ENCODE peak calls at places on chromosome 9, in six cellular contexts. One of them, this sample, is unnamed.

GRCh38 chr9:137456864-137457405 is 2.2 kb downstream of the NSMF start:
- DNase-seq in iris pigment epithelial cell: no peak
- DNase-seq in naive thymus-derived CD4-positive, alpha-beta T cell: no peak
- DNase-seq in hippocampal formation: no peak
- DNase-seq in amygdala: no peak
- DNase-seq in bronchial epithelial cell: no peak
- DNase-seq in this sample: peak; percentile 29

GRCh38 chr9:98009437-98009836 is 26.3 kb downstream of the ANP32B start:
- DNase-seq in iris pigment epithelial cell: no peak
- DNase-seq in naive thymus-derived CD4-positive, alpha-beta T cell: no peak
- DNase-seq in hippocampal formation: no peak
- DNase-seq in amygdala: no peak
- DNase-seq in bronchial epithelial cell: no peak
- DNase-seq in this sample: no peak

GRCh38 chr9:1005043-1005667 is 28.7 kb downstream of the DMRT3 start:
- DNase-seq in iris pigment epithelial cell: peak; percentile 62
- DNase-seq in naive thymus-derived CD4-positive, alpha-beta T cell: no peak
- DNase-seq in hippocampal formation: peak; percentile 13
- DNase-seq in amygdala: no peak
- DNase-seq in bronchial epithelial cell: peak; percentile 69
- DNase-seq in this sample: no peak

GRCh38 chr9:69554945-69555344 is 117.2 kb downstream of the APBA1 start:
- DNase-seq in iris pigment epithelial cell: peak; percentile 89
- DNase-seq in naive thymus-derived CD4-positive, alpha-beta T cell: no peak
- DNase-seq in hippocampal formation: no peak
- DNase-seq in amygdala: no peak
- DNase-seq in bronchial epithelial cell: peak; percentile 52
- DNase-seq in this sample: no peak

GRCh38 chr9:114953917-114954316 is 23.5 kb upstream of the TNFSF8 start:
- DNase-seq in iris pigment epithelial cell: peak; percentile 60
- DNase-seq in naive thymus-derived CD4-positive, alpha-beta T cell: no peak
- DNase-seq in hippocampal formation: no peak
- DNase-seq in amygdala: no peak
- DNase-seq in bronchial epithelial cell: peak; percentile 86
- DNase-seq in this sample: no peak

GRCh38 chr9:81874926-81875325 is 53.3 kb upstream of the SPATA31D4 start:
- DNase-seq in iris pigment epithelial cell: peak; percentile 90
- DNase-seq in naive thymus-derived CD4-positive, alpha-beta T cell: no peak
- DNase-seq in hippocampal formation: no peak
- DNase-seq in amygdala: no peak
- DNase-seq in bronchial epithelial cell: peak; percentile 93
- DNase-seq in this sample: no peak

GRCh38 chr9:42388846-42389245 is 205.4 kb downstream of the SPATA31A6 start:
- DNase-seq in iris pigment epithelial cell: no peak
- DNase-seq in naive thymus-derived CD4-positive, alpha-beta T cell: no peak
- DNase-seq in hippocampal formation: no peak
- DNase-seq in amygdala: no peak
- DNase-seq in bronchial epithelial cell: no peak
- DNase-seq in this sample: no peak

GRCh38 chr9:116189683-116190082 is 36.1 kb downstream of the PAPPA start:
- DNase-seq in iris pigment epithelial cell: no peak
- DNase-seq in naive thymus-derived CD4-positive, alpha-beta T cell: no peak
- DNase-seq in hippocampal formation: no peak
- DNase-seq in amygdala: no peak
- DNase-seq in bronchial epithelial cell: peak; percentile 81
- DNase-seq in this sample: no peak

GRCh38 chr9:127384901-127385300 is 12.1 kb upstream of the SLC2A8 start:
- DNase-seq in iris pigment epithelial cell: no peak
- DNase-seq in naive thymus-derived CD4-positive, alpha-beta T cell: peak; percentile 11
- DNase-seq in hippocampal formation: no peak
- DNase-seq in amygdala: no peak
- DNase-seq in bronchial epithelial cell: no peak
- DNase-seq in this sample: no peak

GRCh38 chr9:130756460-130757152 is 63.0 kb downstream of the EXOSC2 start:
- DNase-seq in iris pigment epithelial cell: no peak
- DNase-seq in naive thymus-derived CD4-positive, alpha-beta T cell: no peak
- DNase-seq in hippocampal formation: no peak
- DNase-seq in amygdala: no peak
- DNase-seq in bronchial epithelial cell: no peak
- DNase-seq in this sample: no peak

GRCh38 chr9:18046068-18046467 is 427.9 kb upstream of the ADAMTSL1 start:
- DNase-seq in iris pigment epithelial cell: no peak
- DNase-seq in naive thymus-derived CD4-positive, alpha-beta T cell: no peak
- DNase-seq in hippocampal formation: no peak
- DNase-seq in amygdala: no peak
- DNase-seq in bronchial epithelial cell: no peak
- DNase-seq in this sample: no peak

GRCh38 chr9:34512131-34513078 is 10.4 kb downstream of the ENHO start:
- DNase-seq in iris pigment epithelial cell: no peak
- DNase-seq in naive thymus-derived CD4-positive, alpha-beta T cell: no peak
- DNase-seq in hippocampal formation: no peak
- DNase-seq in amygdala: peak; percentile 55
- DNase-seq in bronchial epithelial cell: no peak
- DNase-seq in this sample: no peak

GRCh38 chr9:2816476-2817141 is 27.3 kb downstream of the PUM3 start:
- DNase-seq in iris pigment epithelial cell: peak; percentile 96
- DNase-seq in naive thymus-derived CD4-positive, alpha-beta T cell: no peak
- DNase-seq in hippocampal formation: no peak
- DNase-seq in amygdala: no peak
- DNase-seq in bronchial epithelial cell: peak; percentile 54
- DNase-seq in this sample: peak; percentile 37

GRCh38 chr9:20722221-20722620 is 38.2 kb downstream of the FOCAD start:
- DNase-seq in iris pigment epithelial cell: no peak
- DNase-seq in naive thymus-derived CD4-positive, alpha-beta T cell: no peak
- DNase-seq in hippocampal formation: no peak
- DNase-seq in amygdala: no peak
- DNase-seq in bronchial epithelial cell: peak; percentile 46
- DNase-seq in this sample: no peak

GRCh38 chr9:76396597-76396996 is 2.4 kb upstream of the RFK start:
- DNase-seq in iris pigment epithelial cell: no peak
- DNase-seq in naive thymus-derived CD4-positive, alpha-beta T cell: no peak
- DNase-seq in hippocampal formation: no peak
- DNase-seq in amygdala: no peak
- DNase-seq in bronchial epithelial cell: no peak
- DNase-seq in this sample: no peak

GRCh38 chr9:35734096-35734495 is 1.6 kb downstream of the CREB3 start:
- DNase-seq in iris pigment epithelial cell: peak; percentile 44
- DNase-seq in naive thymus-derived CD4-positive, alpha-beta T cell: no peak
- DNase-seq in hippocampal formation: no peak
- DNase-seq in amygdala: no peak
- DNase-seq in bronchial epithelial cell: no peak
- DNase-seq in this sample: no peak

GRCh38 chr9:138020120-138020794 is 142.7 kb downstream of the CACNA1B start:
- DNase-seq in iris pigment epithelial cell: no peak
- DNase-seq in naive thymus-derived CD4-positive, alpha-beta T cell: no peak
- DNase-seq in hippocampal formation: no peak
- DNase-seq in amygdala: no peak
- DNase-seq in bronchial epithelial cell: no peak
- DNase-seq in this sample: no peak

GRCh38 chr9:110175275-110175968 is 32.5 kb downstream of the C9orf152 start:
- DNase-seq in iris pigment epithelial cell: no peak
- DNase-seq in naive thymus-derived CD4-positive, alpha-beta T cell: no peak
- DNase-seq in hippocampal formation: no peak
- DNase-seq in amygdala: no peak
- DNase-seq in bronchial epithelial cell: no peak
- DNase-seq in this sample: no peak

GRCh38 chr9:114721491-114722362 is 39.7 kb upstream of the TEX48 start:
- DNase-seq in iris pigment epithelial cell: no peak
- DNase-seq in naive thymus-derived CD4-positive, alpha-beta T cell: no peak
- DNase-seq in hippocampal formation: no peak
- DNase-seq in amygdala: no peak
- DNase-seq in bronchial epithelial cell: peak; percentile 94
- DNase-seq in this sample: no peak

GRCh38 chr9:36788534-36788933 is 215.8 kb downstream of the MELK start:
- DNase-seq in iris pigment epithelial cell: no peak
- DNase-seq in naive thymus-derived CD4-positive, alpha-beta T cell: no peak
- DNase-seq in hippocampal formation: no peak
- DNase-seq in amygdala: no peak
- DNase-seq in bronchial epithelial cell: no peak
- DNase-seq in this sample: no peak

GRCh38 chr9:89483592-89484474 is 14.1 kb downstream of the SEMA4D start:
- DNase-seq in iris pigment epithelial cell: no peak
- DNase-seq in naive thymus-derived CD4-positive, alpha-beta T cell: peak; percentile 65
- DNase-seq in hippocampal formation: peak; percentile 23
- DNase-seq in amygdala: no peak
- DNase-seq in bronchial epithelial cell: no peak
- DNase-seq in this sample: peak; percentile 71

GRCh38 chr9:84301851-84302250 is 38.7 kb downstream of the SLC28A3 start:
- DNase-seq in iris pigment epithelial cell: peak; percentile 83
- DNase-seq in naive thymus-derived CD4-positive, alpha-beta T cell: no peak
- DNase-seq in hippocampal formation: no peak
- DNase-seq in amygdala: no peak
- DNase-seq in bronchial epithelial cell: peak; percentile 63
- DNase-seq in this sample: no peak

GRCh38 chr9:109953300-109953699 is 173.3 kb downstream of the PALM2AKAP2 start:
- DNase-seq in iris pigment epithelial cell: no peak
- DNase-seq in naive thymus-derived CD4-positive, alpha-beta T cell: no peak
- DNase-seq in hippocampal formation: no peak
- DNase-seq in amygdala: no peak
- DNase-seq in bronchial epithelial cell: no peak
- DNase-seq in this sample: no peak

GRCh38 chr9:131734165-131734610 is 5.7 kb downstream of the RAPGEF1 start:
- DNase-seq in iris pigment epithelial cell: peak; percentile 38
- DNase-seq in naive thymus-derived CD4-positive, alpha-beta T cell: no peak
- DNase-seq in hippocampal formation: no peak
- DNase-seq in amygdala: no peak
- DNase-seq in bronchial epithelial cell: peak; percentile 29
- DNase-seq in this sample: peak; percentile 78

GRCh38 chr9:38062498-38063362 is 6.3 kb downstream of the SHB start:
- DNase-seq in iris pigment epithelial cell: peak; percentile 77
- DNase-seq in naive thymus-derived CD4-positive, alpha-beta T cell: no peak
- DNase-seq in hippocampal formation: no peak
- DNase-seq in amygdala: no peak
- DNase-seq in bronchial epithelial cell: peak; percentile 52
- DNase-seq in this sample: no peak

GRCh38 chr9:129405831-129406220 is 215.1 kb downstream of the C9orf50 start:
- DNase-seq in iris pigment epithelial cell: no peak
- DNase-seq in naive thymus-derived CD4-positive, alpha-beta T cell: no peak
- DNase-seq in hippocampal formation: no peak
- DNase-seq in amygdala: no peak
- DNase-seq in bronchial epithelial cell: no peak
- DNase-seq in this sample: no peak

GRCh38 chr9:73039253-73039915 is 86.5 kb upstream of the ALDH1A1 start:
- DNase-seq in iris pigment epithelial cell: peak; percentile 58
- DNase-seq in naive thymus-derived CD4-positive, alpha-beta T cell: no peak
- DNase-seq in hippocampal formation: peak; percentile 1
- DNase-seq in amygdala: no peak
- DNase-seq in bronchial epithelial cell: no peak
- DNase-seq in this sample: no peak